ENCODE peak calls at places on chromosomes 13 and 19, in eight cellular contexts. One of them, this sample, is unnamed.

GRCh38 chr13:42981317-42981716 is 10.7 kb downstream of the EPSTI1 start:
- DNase-seq in IMR-90: peak
- DNase-seq in adrenal gland: no peak
- DNase-seq in uterus: no peak
- DNase-seq in upper lobe of right lung: no peak
- DNase-seq in transverse colon: no peak
- DNase-seq in lower lobe of right lung: no peak
- DNase-seq in heart right ventricle: no peak
- DNase-seq in this sample: no peak

GRCh38 chr19:18388328-18389094 is 2.6 kb downstream of the GDF15 start:
- DNase-seq in IMR-90: no peak
- DNase-seq in adrenal gland: peak
- DNase-seq in uterus: peak
- DNase-seq in upper lobe of right lung: peak
- DNase-seq in transverse colon: peak
- DNase-seq in lower lobe of right lung: peak
- DNase-seq in heart right ventricle: peak
- DNase-seq in this sample: peak

GRCh38 chr13:46552302-46552680 is 679 bp upstream of the LRCH1 start:
- DNase-seq in IMR-90: no peak
- DNase-seq in adrenal gland: peak
- DNase-seq in uterus: peak
- DNase-seq in upper lobe of right lung: no peak
- DNase-seq in transverse colon: peak
- DNase-seq in lower lobe of right lung: no peak
- DNase-seq in heart right ventricle: peak
- DNase-seq in this sample: peak

GRCh38 chr19:28794301-28794700 is 418.6 kb downstream of the UQCRFS1 start:
- DNase-seq in IMR-90: no peak
- DNase-seq in adrenal gland: no peak
- DNase-seq in uterus: no peak
- DNase-seq in upper lobe of right lung: no peak
- DNase-seq in transverse colon: no peak
- DNase-seq in lower lobe of right lung: no peak
- DNase-seq in heart right ventricle: no peak
- DNase-seq in this sample: no peak

GRCh38 chr19:2077833-2078619 is 18.1 kb downstream of the MOB3A start:
- DNase-seq in IMR-90: no peak
- DNase-seq in adrenal gland: no peak
- DNase-seq in uterus: no peak
- DNase-seq in upper lobe of right lung: no peak
- DNase-seq in transverse colon: no peak
- DNase-seq in lower lobe of right lung: no peak
- DNase-seq in heart right ventricle: no peak
- DNase-seq in this sample: no peak

GRCh38 chr13:106500450-106500849 is 35.0 kb downstream of the EFNB2 start:
- DNase-seq in IMR-90: no peak
- DNase-seq in adrenal gland: no peak
- DNase-seq in uterus: no peak
- DNase-seq in upper lobe of right lung: no peak
- DNase-seq in transverse colon: no peak
- DNase-seq in lower lobe of right lung: no peak
- DNase-seq in heart right ventricle: no peak
- DNase-seq in this sample: no peak

GRCh38 chr13:113973218-113974164 is at the start of gene C13orf46:
- DNase-seq in IMR-90: no peak
- DNase-seq in adrenal gland: no peak
- DNase-seq in uterus: no peak
- DNase-seq in upper lobe of right lung: peak
- DNase-seq in transverse colon: no peak
- DNase-seq in lower lobe of right lung: peak
- DNase-seq in heart right ventricle: no peak
- DNase-seq in this sample: no peak

GRCh38 chr13:94481966-94482365 is 2.5 kb upstream of the DCT start:
- DNase-seq in IMR-90: peak
- DNase-seq in adrenal gland: peak
- DNase-seq in uterus: no peak
- DNase-seq in upper lobe of right lung: no peak
- DNase-seq in transverse colon: no peak
- DNase-seq in lower lobe of right lung: no peak
- DNase-seq in heart right ventricle: no peak
- DNase-seq in this sample: no peak

GRCh38 chr13:109275848-109276247 is 510.5 kb downstream of the IRS2 start:
- DNase-seq in IMR-90: no peak
- DNase-seq in adrenal gland: no peak
- DNase-seq in uterus: no peak
- DNase-seq in upper lobe of right lung: no peak
- DNase-seq in transverse colon: peak
- DNase-seq in lower lobe of right lung: no peak
- DNase-seq in heart right ventricle: no peak
- DNase-seq in this sample: peak

GRCh38 chr19:44701228-44701627 is 2.3 kb downstream of the CEACAM16 start:
- DNase-seq in IMR-90: no peak
- DNase-seq in adrenal gland: no peak
- DNase-seq in uterus: no peak
- DNase-seq in upper lobe of right lung: no peak
- DNase-seq in transverse colon: no peak
- DNase-seq in lower lobe of right lung: no peak
- DNase-seq in heart right ventricle: no peak
- DNase-seq in this sample: no peak

GRCh38 chr13:90776349-90776748 is 571.1 kb upstream of the MIR17HG start:
- DNase-seq in IMR-90: no peak
- DNase-seq in adrenal gland: no peak
- DNase-seq in uterus: no peak
- DNase-seq in upper lobe of right lung: no peak
- DNase-seq in transverse colon: no peak
- DNase-seq in lower lobe of right lung: no peak
- DNase-seq in heart right ventricle: no peak
- DNase-seq in this sample: no peak

GRCh38 chr13:99496322-99497142 is 4.7 kb upstream of the TM9SF2 start:
- DNase-seq in IMR-90: peak
- DNase-seq in adrenal gland: peak
- DNase-seq in uterus: peak
- DNase-seq in upper lobe of right lung: no peak
- DNase-seq in transverse colon: peak
- DNase-seq in lower lobe of right lung: peak
- DNase-seq in heart right ventricle: peak
- DNase-seq in this sample: no peak

GRCh38 chr19:15934332-15935078 is at the start of gene CYP4F11:
- DNase-seq in IMR-90: no peak
- DNase-seq in adrenal gland: peak
- DNase-seq in uterus: peak
- DNase-seq in upper lobe of right lung: peak
- DNase-seq in transverse colon: peak
- DNase-seq in lower lobe of right lung: peak
- DNase-seq in heart right ventricle: peak
- DNase-seq in this sample: no peak

GRCh38 chr19:7994923-7995682 is 10.3 kb downstream of the ELAVL1 start:
- DNase-seq in IMR-90: peak
- DNase-seq in adrenal gland: no peak
- DNase-seq in uterus: no peak
- DNase-seq in upper lobe of right lung: no peak
- DNase-seq in transverse colon: no peak
- DNase-seq in lower lobe of right lung: no peak
- DNase-seq in heart right ventricle: no peak
- DNase-seq in this sample: no peak

GRCh38 chr19:18321729-18322091 is 1.2 kb downstream of the LSM4 start:
- DNase-seq in IMR-90: peak
- DNase-seq in adrenal gland: no peak
- DNase-seq in uterus: no peak
- DNase-seq in upper lobe of right lung: no peak
- DNase-seq in transverse colon: no peak
- DNase-seq in lower lobe of right lung: no peak
- DNase-seq in heart right ventricle: no peak
- DNase-seq in this sample: no peak

GRCh38 chr13:83350569-83350968 is 531.7 kb downstream of the SLITRK1 start:
- DNase-seq in IMR-90: peak
- DNase-seq in adrenal gland: no peak
- DNase-seq in uterus: no peak
- DNase-seq in upper lobe of right lung: no peak
- DNase-seq in transverse colon: no peak
- DNase-seq in lower lobe of right lung: no peak
- DNase-seq in heart right ventricle: no peak
- DNase-seq in this sample: no peak

GRCh38 chr13:73922728-73923393 is 211.3 kb downstream of the KLF12 start:
- DNase-seq in IMR-90: peak
- DNase-seq in adrenal gland: no peak
- DNase-seq in uterus: no peak
- DNase-seq in upper lobe of right lung: no peak
- DNase-seq in transverse colon: no peak
- DNase-seq in lower lobe of right lung: no peak
- DNase-seq in heart right ventricle: no peak
- DNase-seq in this sample: no peak

GRCh38 chr19:24101459-24102122 is 14.6 kb downstream of the ZNF254 start:
- DNase-seq in IMR-90: no peak
- DNase-seq in adrenal gland: no peak
- DNase-seq in uterus: no peak
- DNase-seq in upper lobe of right lung: no peak
- DNase-seq in transverse colon: no peak
- DNase-seq in lower lobe of right lung: no peak
- DNase-seq in heart right ventricle: no peak
- DNase-seq in this sample: no peak

GRCh38 chr19:42465827-42466280 is 23.1 kb upstream of the CXCL17 start:
- DNase-seq in IMR-90: no peak
- DNase-seq in adrenal gland: no peak
- DNase-seq in uterus: no peak
- DNase-seq in upper lobe of right lung: no peak
- DNase-seq in transverse colon: no peak
- DNase-seq in lower lobe of right lung: no peak
- DNase-seq in heart right ventricle: no peak
- DNase-seq in this sample: peak

DNA sequence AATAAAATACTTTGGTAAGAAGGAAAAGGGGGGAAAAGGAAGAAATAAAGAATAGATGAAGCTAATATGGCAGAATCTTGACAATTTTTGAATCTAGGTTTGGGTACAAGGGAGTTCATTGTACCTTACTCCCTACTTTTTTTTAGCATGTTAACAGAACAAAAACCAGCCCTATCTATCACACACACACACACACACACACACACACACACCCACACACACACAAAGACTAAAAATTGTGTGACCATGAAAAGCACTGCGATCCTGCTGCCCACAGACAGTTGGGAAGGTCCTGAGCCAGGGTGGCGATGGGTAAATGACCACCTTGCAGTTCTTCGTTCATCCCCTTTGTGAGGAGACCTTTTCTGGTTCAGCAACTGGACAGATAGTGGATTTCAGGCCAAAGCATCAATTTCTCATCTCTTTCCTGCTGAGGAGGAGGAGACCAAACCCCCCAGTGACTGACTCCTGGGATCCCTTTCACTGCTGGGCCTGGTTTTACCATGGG is 91.8 kb downstream of the SIPA1L3 start:
- DNase-seq in IMR-90: no peak
- DNase-seq in adrenal gland: no peak
- DNase-seq in uterus: no peak
- DNase-seq in upper lobe of right lung: no peak
- DNase-seq in transverse colon: no peak
- DNase-seq in lower lobe of right lung: no peak
- DNase-seq in heart right ventricle: no peak
- DNase-seq in this sample: no peak
- H3K4me3 ChIP-seq in IMR-90: no peak
- H3K4me3 ChIP-seq in adrenal gland: no peak
- H3K4me3 ChIP-seq in uterus: no peak
- H3K4me3 ChIP-seq in upper lobe of right lung: no peak
- H3K4me3 ChIP-seq in transverse colon: no peak
- H3K4me3 ChIP-seq in lower lobe of right lung: no peak
- H3K4me3 ChIP-seq in heart right ventricle: no peak
- H3K4me3 ChIP-seq in this sample: no peak

DNA sequence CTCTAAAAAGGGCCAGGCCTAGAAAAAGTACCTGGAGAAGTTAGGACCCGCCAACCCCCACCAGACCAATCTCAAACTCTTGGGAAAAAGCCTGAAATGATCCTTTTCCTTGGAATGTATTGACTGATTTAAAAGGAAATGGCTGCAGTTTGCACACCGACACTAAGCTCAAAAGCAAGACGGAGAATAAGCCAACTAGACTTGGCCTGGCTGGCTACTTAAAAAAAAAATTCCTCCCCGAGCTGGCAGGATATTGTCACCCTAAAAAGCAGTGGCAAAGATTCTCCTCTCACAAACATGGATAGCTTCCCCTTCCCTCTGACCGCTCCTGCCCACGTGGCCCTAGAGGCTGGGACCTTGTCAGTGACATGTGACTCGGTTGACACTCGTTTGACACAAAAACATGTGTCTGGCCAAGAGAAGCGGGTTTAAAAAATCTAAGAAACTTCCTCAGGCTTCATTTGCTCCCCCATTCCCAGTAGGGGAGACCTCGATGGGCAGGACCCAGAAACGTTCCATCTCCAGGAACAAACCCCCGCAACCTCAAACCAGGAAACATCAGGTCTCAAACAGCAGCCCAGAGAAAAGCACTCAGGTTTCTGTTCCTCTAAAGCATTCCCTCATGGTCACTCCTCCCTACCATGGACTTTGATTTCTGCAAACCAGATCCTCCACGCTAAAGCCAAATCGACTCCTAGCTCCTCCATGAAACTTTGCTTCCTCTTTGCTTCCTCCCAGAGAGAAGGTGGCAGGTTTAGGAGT is 1.3 kb downstream of the RFX1 start:
- DNase-seq in IMR-90: no peak
- DNase-seq in adrenal gland: peak
- DNase-seq in uterus: no peak
- DNase-seq in upper lobe of right lung: peak
- DNase-seq in transverse colon: peak
- DNase-seq in lower lobe of right lung: peak
- DNase-seq in heart right ventricle: peak
- DNase-seq in this sample: no peak
- H3K4me3 ChIP-seq in IMR-90: no peak
- H3K4me3 ChIP-seq in adrenal gland: no peak
- H3K4me3 ChIP-seq in uterus: peak
- H3K4me3 ChIP-seq in upper lobe of right lung: peak
- H3K4me3 ChIP-seq in transverse colon: peak
- H3K4me3 ChIP-seq in lower lobe of right lung: peak
- H3K4me3 ChIP-seq in heart right ventricle: peak
- H3K4me3 ChIP-seq in this sample: peak

GRCh38 chr13:45136741-45137500 is 16.6 kb downstream of the GTF2F2 start:
- DNase-seq in IMR-90: no peak
- DNase-seq in adrenal gland: no peak
- DNase-seq in uterus: no peak
- DNase-seq in upper lobe of right lung: no peak
- DNase-seq in transverse colon: no peak
- DNase-seq in lower lobe of right lung: no peak
- DNase-seq in heart right ventricle: no peak
- DNase-seq in this sample: no peak
- H3K4me3 ChIP-seq in IMR-90: no peak
- H3K4me3 ChIP-seq in adrenal gland: no peak
- H3K4me3 ChIP-seq in uterus: no peak
- H3K4me3 ChIP-seq in upper lobe of right lung: no peak
- H3K4me3 ChIP-seq in transverse colon: no peak
- H3K4me3 ChIP-seq in lower lobe of right lung: no peak
- H3K4me3 ChIP-seq in heart right ventricle: no peak
- H3K4me3 ChIP-seq in this sample: no peak

GRCh38 chr19:54967611-54968010 is 1.4 kb downstream of the NLRP2 start:
- DNase-seq in IMR-90: no peak
- DNase-seq in adrenal gland: no peak
- DNase-seq in uterus: no peak
- DNase-seq in upper lobe of right lung: no peak
- DNase-seq in transverse colon: no peak
- DNase-seq in lower lobe of right lung: no peak
- DNase-seq in heart right ventricle: no peak
- DNase-seq in this sample: no peak
- H3K4me3 ChIP-seq in IMR-90: no peak
- H3K4me3 ChIP-seq in adrenal gland: no peak
- H3K4me3 ChIP-seq in uterus: no peak
- H3K4me3 ChIP-seq in upper lobe of right lung: no peak
- H3K4me3 ChIP-seq in transverse colon: no peak
- H3K4me3 ChIP-seq in lower lobe of right lung: no peak
- H3K4me3 ChIP-seq in heart right ventricle: no peak
- H3K4me3 ChIP-seq in this sample: peak

This sample was measured in endodermal cell.